ENCODE peak calls at places on chromosomes 16 and 17, in eight cellular contexts. F is mucosa of descending colon, Y is activated T-cell treated with anti-CD3 and anti-CD28 coated beads for 48 hours, M is right atrium auricular region, J is GDM1, V is COR-L47, X is AG08395, K is lower leg skin. A is an unnamed sample.

GRCh38 chr16:73147958-73148357 is 100.0 kb upstream of the ZFHX3 start:
- DNase-seq in K (no peak), F (no peak), X (no peak), V (no peak), J (no peak), Y (no peak), M (no peak), A (no peak)

GRCh38 chr17:45370949-45371413 is 54.2 kb upstream of the MAP3K14 start:
- DNase-seq in J (no peak), M (no peak), F (no peak), X (no peak), V (no peak), Y (no peak), K (no peak), A (no peak)

GRCh38 chr17:10631701-10632100 is 25.4 kb downstream of the MYH3 start:
- DNase-seq in J (no peak), X (no peak), M (no peak), Y (no peak), K (no peak), F (no peak), V (no peak), A (no peak)

GRCh38 chr17:35159926-35160325 is 12.3 kb downstream of the UNC45B start:
- DNase-seq in X (no peak), J (no peak), K (no peak), V (no peak), Y (no peak), M (no peak), F (no peak), A (no peak)

GRCh38 chr16:80599466-80599865 is 58.7 kb downstream of the DYNLRB2 start:
- DNase-seq in K (no peak), Y (no peak), X (no peak), M (no peak), F (no peak), J (no peak), V (no peak), A (no peak)

GRCh38 chr16:79042141-79042540 is 558.4 kb downstream of the MAF start:
- DNase-seq in Y (no peak), F (no peak), V (no peak), X (no peak), J (no peak), K (no peak), M (no peak), A (no peak)

GRCh38 chr16:73179671-73180370 is 131.9 kb upstream of the ZFHX3 start:
- DNase-seq in M (no peak), K (no peak), J (no peak), Y (no peak), X (no peak), V (peak), F (no peak), A (no peak)

GRCh38 chr16:18784917-18785623 is 5.1 kb downstream of the RPS15A start:
- DNase-seq in F (no peak), X (no peak), V (no peak), Y (no peak), K (no peak), J (no peak), M (no peak), A (no peak)

A was measured in epithelial cell of proximal tubule.